ENCODE peak calls at places on chromosomes 5 and 9, in four cellular contexts. F is suprapubic skin, G is lower leg skin, W is thyroid gland. U is an unnamed sample.

GRCh38 chr9:29209748-29210276 is 1636.5 kb upstream of the C9orf72 start:
- DNase-seq in F (no peak), W (no peak), G (no peak), U (no peak)

GRCh38 chr5:58800861-58801540 is 218.1 kb downstream of the RAB3C start:
- DNase-seq in G (no peak), F (no peak), W (no peak), U (no peak)

GRCh38 chr5:10674582-10674981 is 86.5 kb downstream of the DAP start:
- DNase-seq in W (no peak), F (no peak), G (no peak), U (no peak)

GRCh38 chr9:37566716-37567115 is 9.5 kb downstream of the FBXO10 start:
- DNase-seq in W (no peak), F (no peak), G (no peak), U (no peak)

GRCh38 chr5:71891856-71892255 is 172.8 kb downstream of the CARTPT start:
- DNase-seq in G (peak; percentile 38), F (no peak), W (peak; percentile 48), U (no peak)

GRCh38 chr5:131242728-131243255 is 21.1 kb upstream of the CDC42SE2 start:
- DNase-seq in G (no peak), W (no peak), F (no peak), U (peak; percentile 26)

GRCh38 chr9:35136866-35137265 is 21.2 kb upstream of the ATOSB start:
- DNase-seq in F (no peak), W (no peak), G (no peak), U (no peak)

GRCh38 chr5:78527054-78527884 is 121.3 kb downstream of the LHFPL2 start:
- DNase-seq in F (peak; percentile 87), W (peak; percentile 72), G (peak; percentile 86), U (peak; percentile 99)

GRCh38 chr9:25691786-25692185 is 13.5 kb upstream of the TUSC1 start:
- DNase-seq in W (no peak), G (no peak), F (no peak), U (no peak)

DNA sequence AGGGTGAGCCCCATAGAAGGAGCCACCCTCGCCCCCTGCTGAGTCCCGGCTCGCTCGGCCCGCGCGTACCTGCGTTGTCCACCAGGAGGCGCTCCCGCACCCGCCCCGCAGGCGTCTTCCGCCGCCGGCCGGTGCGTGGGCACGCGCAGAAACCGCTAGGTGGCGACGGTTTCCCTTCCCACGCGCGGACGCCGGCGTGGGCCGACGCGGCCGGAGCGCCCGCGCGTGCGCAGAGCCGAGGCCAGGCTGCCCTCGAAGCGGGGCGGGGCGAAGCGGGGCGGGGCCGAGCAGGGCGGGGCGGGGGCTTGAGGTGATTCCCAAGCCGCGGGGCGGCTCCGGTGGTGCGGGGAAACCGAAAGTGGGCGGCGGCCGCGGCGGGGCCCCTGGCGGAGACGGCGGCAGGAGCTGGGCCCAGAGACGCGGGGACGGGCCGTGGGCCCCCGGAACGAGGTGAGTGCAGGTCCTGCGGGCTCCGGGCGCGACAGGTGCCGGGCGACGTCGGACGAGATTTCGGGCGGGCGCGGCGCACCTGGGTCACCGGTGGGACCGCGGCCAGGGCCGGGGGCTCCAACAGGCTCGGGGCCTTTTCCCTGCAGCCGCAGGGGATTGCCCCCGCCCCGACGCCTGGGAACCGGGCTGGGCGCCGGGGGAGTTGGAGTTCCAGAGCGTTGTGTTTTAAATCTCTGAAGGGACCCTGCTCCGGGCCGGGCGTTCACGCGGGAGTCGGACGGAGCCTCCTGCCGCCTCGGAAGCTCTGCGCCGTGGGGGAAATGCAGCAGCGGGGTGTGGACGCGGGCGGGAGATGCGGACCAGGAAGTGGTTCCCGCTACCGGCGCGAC is at the start of gene TDRD7:
- DNase-seq in G (peak; percentile 71), W (peak; percentile 86), F (peak; percentile 86), U (peak; percentile 82)
- TF ChIP-seq POLR2A in G (no peak), W (no peak), F (no peak), U (no peak)

GRCh38 chr5:16913187-16913839 is 22.8 kb downstream of the MYO10 start:
- DNase-seq in G (no peak), F (no peak), W (peak; percentile 28), U (no peak)
- TF ChIP-seq POLR2A in G (no peak), F (no peak), W (no peak), U (no peak)

GRCh38 chr5:95727764-95728191 is 3.4 kb upstream of the RHOBTB3 start:
- DNase-seq in F (no peak), G (no peak), W (no peak), U (no peak)
- TF ChIP-seq POLR2A in F (no peak), G (no peak), W (no peak), U (no peak)

GRCh38 chr9:14311940-14312572 is 1.9 kb downstream of the NFIB start:
- DNase-seq in W (no peak), G (no peak), F (no peak), U (peak; percentile 73)

GRCh38 chr9:14314424-14314928 is 535 bp upstream of the NFIB start:
- DNase-seq in F (peak; percentile 89), W (peak; percentile 86), G (peak; percentile 83), U (peak; percentile 87)

GRCh38 chr9:14313951-14314423 is at the start of gene NFIB:
- DNase-seq in G (no peak), F (peak; percentile 78), W (peak; percentile 58), U (peak; percentile 33)

GRCh38 chr9:14312721-14313377 is 1.1 kb downstream of the NFIB start:
- DNase-seq in W (peak; percentile 58), F (no peak), G (no peak), U (peak; percentile 53)

GRCh38 chr9:14313378-14313940 is 482 bp downstream of the NFIB start:
- DNase-seq in F (no peak), W (peak; percentile 30), G (no peak), U (peak; percentile 43)
- TF ChIP-seq POLR2A in F (no peak), W (no peak), G (no peak), U (no peak)

DNA sequence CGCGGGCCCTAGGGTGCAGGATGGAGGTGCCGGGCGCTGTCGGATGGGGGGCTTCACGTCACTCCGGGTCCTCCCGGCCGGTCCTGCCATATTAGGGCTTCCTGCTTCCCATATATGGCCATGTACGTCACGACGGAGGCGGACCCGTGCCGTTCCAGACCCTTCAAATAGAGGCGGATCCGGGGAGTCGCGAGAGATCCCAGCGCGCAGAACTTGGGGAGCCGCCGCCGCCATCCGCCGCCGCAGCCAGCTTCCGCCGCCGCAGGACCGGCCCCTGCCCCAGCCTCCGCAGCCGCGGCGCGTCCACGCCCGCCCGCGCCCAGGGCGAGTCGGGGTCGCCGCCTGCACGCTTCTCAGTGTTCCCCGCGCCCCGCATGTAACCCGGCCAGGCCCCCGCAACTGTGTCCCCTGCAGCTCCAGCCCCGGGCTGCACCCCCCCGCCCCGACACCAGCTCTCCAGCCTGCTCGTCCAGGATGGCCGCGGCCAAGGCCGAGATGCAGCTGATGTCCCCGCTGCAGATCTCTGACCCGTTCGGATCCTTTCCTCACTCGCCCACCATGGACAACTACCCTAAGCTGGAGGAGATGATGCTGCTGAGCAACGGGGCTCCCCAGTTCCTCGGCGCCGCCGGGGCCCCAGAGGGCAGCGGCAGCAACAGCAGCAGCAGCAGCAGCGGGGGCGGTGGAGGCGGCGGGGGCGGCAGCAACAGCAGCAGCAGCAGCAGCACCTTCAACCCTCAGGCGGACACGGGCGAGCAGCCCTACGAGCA is at the start of gene EGR1:
- DNase-seq in G (peak; percentile 96), W (peak; percentile 94), F (peak; percentile 98), U (peak; percentile 24)
- TF ChIP-seq POLR2A in G (no peak), W (peak; percentile 100), F (peak; percentile 96), U (peak; percentile 61)

GRCh38 chr9:136545966-136546696 is at the start of gene NOTCH1:
- DNase-seq in W (peak; percentile 95), F (peak; percentile 94), G (peak; percentile 89), U (peak; percentile 88)
- TF ChIP-seq POLR2A in W (no peak), F (no peak), G (no peak), U (peak; percentile 6)

DNA sequence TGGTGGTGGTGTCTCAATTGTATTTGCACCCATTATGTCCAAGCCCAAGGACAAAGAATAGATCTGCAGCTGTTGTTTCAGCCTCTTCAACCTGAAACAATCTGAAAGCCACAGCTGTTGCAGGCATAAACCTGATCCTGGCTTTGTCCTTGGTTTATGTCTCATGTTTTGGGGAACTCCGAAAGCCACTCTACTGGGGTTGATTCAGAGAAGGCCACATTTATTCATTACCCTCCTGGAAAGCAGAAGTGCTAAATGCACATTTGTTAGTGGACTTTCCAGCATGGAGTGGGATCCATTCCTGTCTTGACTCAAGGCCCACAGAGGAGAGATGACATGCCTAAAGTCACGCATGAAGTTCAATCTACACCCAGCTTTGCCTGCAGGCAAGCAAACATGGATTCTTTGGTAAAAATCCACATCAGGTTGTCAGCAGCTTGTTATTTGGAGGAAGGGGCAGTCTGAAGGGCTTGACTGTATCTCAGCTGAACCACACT is 36.0 kb upstream of the ADAM19 start:
- DNase-seq in G (no peak), F (no peak), W (no peak), U (no peak)
- TF ChIP-seq POLR2A in G (no peak), F (no peak), W (no peak), U (no peak)

DNA sequence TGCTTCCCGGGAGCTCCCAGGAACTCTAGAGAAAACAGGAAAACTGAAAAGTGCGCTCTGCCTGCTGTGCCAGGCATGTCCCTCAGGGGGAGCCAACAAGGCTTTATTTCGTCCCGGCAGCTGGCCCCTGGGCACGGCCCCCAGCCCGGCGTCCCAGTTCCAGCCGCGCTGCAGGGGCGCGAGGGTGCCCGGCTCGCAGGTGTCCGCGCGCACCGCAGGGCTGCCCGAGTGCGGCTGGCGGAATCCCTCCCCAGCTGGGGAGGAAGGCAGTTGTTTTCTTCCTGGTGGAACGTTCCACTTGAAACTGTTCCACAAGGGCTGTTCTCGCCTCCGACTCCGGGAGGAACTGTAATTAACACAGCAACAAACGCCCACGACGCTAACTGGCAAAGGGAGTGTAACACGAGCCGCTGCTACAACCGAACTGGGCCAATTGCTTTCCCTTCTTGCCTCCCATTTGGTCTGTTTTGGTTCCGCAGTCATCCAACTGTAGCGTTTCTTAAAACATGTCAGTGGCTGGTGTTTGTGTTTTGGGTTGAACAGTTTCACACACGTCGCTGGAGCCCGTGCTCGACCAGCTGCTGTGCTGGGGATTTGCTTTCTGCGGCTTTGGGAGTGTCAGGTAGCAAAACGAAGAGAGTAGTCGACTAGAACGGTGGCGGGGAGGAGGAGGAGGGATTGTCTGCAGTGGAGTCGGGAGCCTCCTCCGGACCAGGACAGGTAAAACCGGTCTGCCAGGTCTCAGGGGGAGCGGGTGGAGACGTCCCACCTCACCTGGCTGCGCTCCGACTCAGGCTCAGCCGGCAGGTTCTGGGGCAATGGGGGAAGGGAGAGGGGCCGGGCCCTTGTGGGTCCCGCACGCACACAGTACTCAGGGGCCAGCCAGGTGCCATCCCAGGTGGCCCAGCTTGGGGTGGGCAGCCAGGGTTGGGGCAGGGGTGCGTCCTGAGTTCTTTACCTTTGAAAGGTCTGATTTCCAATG is 131.6 kb upstream of the NIPBL start:
- DNase-seq in W (peak; percentile 99), G (peak; percentile 80), F (peak; percentile 86), U (peak; percentile 68)
- TF ChIP-seq POLR2A in W (peak; percentile 29), G (no peak), F (no peak), U (no peak)

U was measured in endothelial cell of umbilical vein.